ENCODE peak calls at places on chromosomes 5 and 9, in six cellular contexts. T, F, X, N, G and O are unnamed samples.

GRCh38 chr5:87403409-87403808 is 9.3 kb downstream of the CCNH start:
- ATAC-seq in T (no peak), F (no peak), X (no peak), N (no peak), G (peak; percentile 14), O (no peak)

GRCh38 chr9:120522558-120522957 is 57.4 kb downstream of the CDK5RAP2 start:
- ATAC-seq in T (no peak), F (no peak), X (no peak), N (no peak), G (no peak), O (no peak)

GRCh38 chr5:74188341-74188740 is 452.2 kb downstream of the ENC1 start:
- ATAC-seq in T (no peak), F (no peak), X (no peak), N (no peak), G (no peak), O (no peak)

GRCh38 chr9:84866402-84866801 is 196.9 kb downstream of the NTRK2 start:
- ATAC-seq in T (no peak), F (no peak), X (no peak), N (no peak), G (no peak), O (no peak)

GRCh38 chr9:21316032-21316842 is 11.1 kb upstream of the IFNA5 start:
- ATAC-seq in T (peak; percentile 36), F (no peak), X (no peak), N (no peak), G (no peak), O (peak; percentile 59)

GRCh38 chr9:92770005-92770995 is 5.7 kb upstream of the BICD2 start:
- ATAC-seq in T (no peak), F (peak; percentile 55), X (peak; percentile 43), N (peak; percentile 66), G (peak; percentile 39), O (peak; percentile 30)

GRCh38 chr9:92610470-92611420 is 59.2 kb downstream of the IPPK start:
- ATAC-seq in T (no peak), F (no peak), X (peak; percentile 57), N (no peak), G (no peak), O (peak; percentile 39)

GRCh38 chr5:176748073-176748966 is 62.0 kb upstream of the UNC5A start:
- ATAC-seq in T (peak; percentile 21), F (no peak), X (no peak), N (no peak), G (no peak), O (no peak)

GRCh38 chr9:98854206-98854756 is 46.8 kb downstream of the GALNT12 start:
- ATAC-seq in T (no peak), F (no peak), X (no peak), N (no peak), G (no peak), O (no peak)

GRCh38 chr5:79436224-79436623 is 77.7 kb downstream of the HOMER1 start:
- ATAC-seq in T (no peak), F (peak; percentile 99), X (no peak), N (no peak), G (no peak), O (no peak)

GRCh38 chr5:173878224-173878967 is 9.8 kb upstream of the CPEB4 start:
- ATAC-seq in T (no peak), F (no peak), X (no peak), N (peak; percentile 82), G (no peak), O (no peak)

GRCh38 chr5:139775872-139776271 is 19.7 kb upstream of the PSD2 start:
- ATAC-seq in T (no peak), F (no peak), X (no peak), N (no peak), G (no peak), O (no peak)

GRCh38 chr5:31626604-31627234 is 12.2 kb upstream of the PDZD2 start:
- ATAC-seq in T (no peak), F (no peak), X (peak; percentile 13), N (no peak), G (no peak), O (no peak)

GRCh38 chr5:132675936-132676689 is 2.3 kb downstream of the IL4 start:
- ATAC-seq in T (no peak), F (no peak), X (no peak), N (no peak), G (peak; percentile 9), O (no peak)

GRCh38 chr5:59758566-59758965 is 135.0 kb downstream of the PDE4D start:
- ATAC-seq in T (no peak), F (no peak), X (no peak), N (no peak), G (no peak), O (no peak)

GRCh38 chr5:113950186-113950585 is 411.7 kb upstream of the KCNN2 start:
- ATAC-seq in T (no peak), F (no peak), X (no peak), N (no peak), G (no peak), O (no peak)

GRCh38 chr9:65426231-65426630 is 141.2 kb upstream of the FOXD4L5 start:
- ATAC-seq in T (no peak), F (no peak), X (no peak), N (no peak), G (no peak), O (no peak)

GRCh38 chr9:127832248-127832647 is 22.2 kb downstream of the ENG start:
- ATAC-seq in T (no peak), F (no peak), X (no peak), N (no peak), G (no peak), O (no peak)

GRCh38 chr5:38889424-38889823 is 43.6 kb downstream of the OSMR start:
- ATAC-seq in T (no peak), F (no peak), X (no peak), N (no peak), G (no peak), O (no peak)

GRCh38 chr5:5159282-5160108 is 19.4 kb downstream of the ADAMTS16 start:
- ATAC-seq in T (no peak), F (no peak), X (no peak), N (no peak), G (no peak), O (no peak)

GRCh38 chr9:71630371-71630770 is 137.9 kb downstream of the CEMIP2 start:
- ATAC-seq in T (no peak), F (no peak), X (no peak), N (peak; percentile 78), G (no peak), O (no peak)

GRCh38 chr5:124913329-124913653 is 166.9 kb upstream of the ZNF608 start:
- ATAC-seq in T (no peak), F (no peak), X (no peak), N (no peak), G (no peak), O (no peak)

GRCh38 chr5:40410939-40411635 is 268.6 kb upstream of the PTGER4 start:
- ATAC-seq in T (no peak), F (no peak), X (peak; percentile 83), N (no peak), G (no peak), O (peak; percentile 53)

GRCh38 chr5:150295172-150295611 is 5.6 kb upstream of the CAMK2A start:
- ATAC-seq in T (peak; percentile 67), F (peak; percentile 80), X (no peak), N (no peak), G (no peak), O (no peak)

GRCh38 chr5:146719179-146719578 is 159.4 kb downstream of the PPP2R2B start:
- ATAC-seq in T (no peak), F (no peak), X (no peak), N (no peak), G (no peak), O (no peak)

GRCh38 chr5:146721073-146721830 is 157.3 kb downstream of the PPP2R2B start:
- ATAC-seq in T (no peak), F (no peak), X (no peak), N (no peak), G (no peak), O (no peak)

GRCh38 chr5:146720132-146720531 is 158.4 kb downstream of the PPP2R2B start:
- ATAC-seq in T (no peak), F (no peak), X (no peak), N (no peak), G (no peak), O (no peak)

GRCh38 chr5:146724975-146725374 is 153.6 kb downstream of the PPP2R2B start:
- ATAC-seq in T (no peak), F (no peak), X (no peak), N (no peak), G (no peak), O (no peak)

GRCh38 chr5:146722361-146722779 is 156.2 kb downstream of the PPP2R2B start:
- ATAC-seq in T (no peak), F (no peak), X (no peak), N (no peak), G (no peak), O (no peak)
- H3K4me1 ChIP-seq in T (no peaks in the 10 kb centered on the region), F (no peaks in the 10 kb centered on the region), X (no peaks in the 10 kb centered on the region), N (no peaks in the 10 kb centered on the region), G (no peaks in the 10 kb centered on the region), O (no peaks in the 10 kb centered on the region)

GRCh38 chr5:118597448-118597847 is 390.9 kb downstream of the DTWD2 start:
- ATAC-seq in T (no peak), F (no peak), X (no peak), N (no peak), G (no peak), O (no peak)
- TF ChIP-seq EP300 in T (no peak), F (no peak), X (no peak), N (no peak), G (no peak), O (no peak)

GRCh38 chr9:110156416-110156815 is 51.5 kb downstream of the C9orf152 start:
- ATAC-seq in T (no peak), F (no peak), X (no peak), N (no peak), G (peak; percentile 1), O (no peak)
- H3K4me1 ChIP-seq in T (no peaks in the 10 kb centered on the region), F (peaks cover 14% of the 10 kb centered on the region), X (peaks cover 71% of the 10 kb centered on the region), N (no peaks in the 10 kb centered on the region), G (peaks cover 62% of the 10 kb centered on the region), O (peaks cover 3% of the 10 kb centered on the region)

GRCh38 chr5:137389042-137389441 is 110.1 kb downstream of the SPOCK1 start:
- ATAC-seq in T (no peak), F (no peak), X (no peak), N (no peak), G (no peak), O (peak; percentile 70)
- TF ChIP-seq EP300 in T (no peak), F (no peak), X (no peak), N (no peak), G (no peak), O (no peak)

DNA sequence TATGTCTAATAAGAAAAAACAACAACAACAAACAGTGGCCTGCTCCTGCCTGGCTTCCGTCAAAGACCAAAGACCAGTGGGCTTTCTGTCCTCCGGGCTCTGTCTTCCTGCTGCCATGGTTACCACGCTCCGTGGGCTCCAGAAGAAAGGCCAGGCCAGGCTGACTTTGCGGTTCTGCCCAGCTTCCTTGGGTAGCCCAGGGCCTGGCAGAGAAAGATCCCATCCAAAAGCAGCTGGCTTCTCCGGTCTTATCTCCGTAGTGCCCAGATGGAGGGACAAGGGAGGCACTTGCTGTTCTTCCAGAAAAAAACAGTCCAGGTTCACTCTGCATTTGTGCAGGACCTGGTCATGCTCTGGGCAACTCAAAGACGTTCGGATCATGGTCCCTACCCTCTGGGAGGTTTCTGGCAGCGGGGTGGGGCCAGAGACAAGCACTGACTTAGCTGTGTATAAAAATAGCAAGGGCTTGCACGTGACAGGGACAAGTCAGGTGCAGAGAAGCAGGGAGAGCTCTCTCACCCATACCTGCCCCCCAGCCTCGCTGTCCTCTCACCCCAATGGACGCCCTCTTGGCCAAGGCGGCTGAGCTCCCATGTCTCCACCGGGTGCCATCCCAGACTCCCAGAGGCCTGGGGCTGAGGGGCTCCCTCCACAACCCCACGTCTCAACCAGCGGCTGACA is 212.2 kb downstream of the C9orf50 start:
- ATAC-seq in T (no peak), F (no peak), X (no peak), N (no peak), G (no peak), O (no peak)
- H3K4me1 ChIP-seq in T (peaks cover 64% of the 10 kb centered on the region), F (peaks cover 77% of the 10 kb centered on the region), X (peaks cover 13% of the 10 kb centered on the region), N (peaks cover 53% of the 10 kb centered on the region), G (peaks cover 5% of the 10 kb centered on the region), O (peaks cover 13% of the 10 kb centered on the region)